ENCODE peak calls at places on chromosome 1, in six cellular contexts. A is stimulated activated CD4-positive, alpha-beta T cell treated with anti-CD3 and anti-CD28 coated beads, Interleukin-4, amount 100 ng/mL, for 48 hours; U is stromal cell of bone marrow; I is activated CD8-positive, alpha-beta memory T cell treated with anti-CD3 and anti-CD28 coated beads, Interleukin-2, amount 10 ng/mL, durations not matched to agents 7 days and 5 days; L is NCI-H2029; C is cerebellar cortex. F is an unnamed sample.
A peak's percentile ranks its signal among the peaks of the same experiment; 100 is the strongest.

GRCh38 chr1:234326493-234327366 is 46.5 kb upstream of the COA6 start:
- DNase-seq in L (peak; percentile 18), U (peak; percentile 26), A (peak; percentile 56), C (peak; percentile 73), I (peak; percentile 77), F (no peak)

GRCh38 chr1:89918794-89919155 is 76.1 kb upstream of the ZNF326 start:
- DNase-seq in L (no peak), U (no peak), I (no peak), C (no peak), A (no peak), F (no peak)

GRCh38 chr1:119711804-119712341 is at the start of gene PHGDH:
- DNase-seq in I (peak; percentile 80), C (peak; percentile 72), A (peak; percentile 52), L (peak; percentile 65), U (peak; percentile 87), F (peak; percentile 68)

GRCh38 chr1:22829001-22829989 is 118.7 kb downstream of the EPHB2 start:
- DNase-seq in C (no peak), U (no peak), A (no peak), I (no peak), L (no peak), F (no peak)

GRCh38 chr1:76546354-76546933 is 320.8 kb upstream of the ST6GALNAC5 start:
- DNase-seq in I (no peak), L (no peak), C (peak; percentile 91), U (no peak), A (no peak), F (no peak)

GRCh38 chr1:161261859-161262225 is 3.3 kb downstream of the PCP4L1 start:
- DNase-seq in L (no peak), U (no peak), A (no peak), C (no peak), I (no peak), F (no peak)

GRCh38 chr1:174114788-174115448 is 44.4 kb upstream of the RABGAP1L start:
- DNase-seq in I (no peak), A (no peak), L (peak; percentile 13), U (peak; percentile 33), C (peak; percentile 60), F (peak; percentile 11)

GRCh38 chr1:110118636-110119396 is 6.6 kb downstream of the UBL4B start:
- DNase-seq in L (no peak), U (peak; percentile 48), I (no peak), C (no peak), A (peak; percentile 19), F (peak; percentile 38)

GRCh38 chr1:152962876-152963415 is 7.5 kb upstream of the SPRR4 start:
- DNase-seq in U (no peak), C (no peak), A (no peak), L (no peak), I (peak; percentile 15), F (no peak)

GRCh38 chr1:7388141-7388487 is 383.0 kb upstream of the VAMP3 start:
- DNase-seq in A (no peak), U (no peak), C (peak; percentile 43), I (no peak), L (no peak), F (no peak)

GRCh38 chr1:203622486-203622885 is 4.1 kb upstream of the ATP2B4 start:
- DNase-seq in I (no peak), L (no peak), C (no peak), A (no peak), U (no peak), F (no peak)

GRCh38 chr1:33381979-33382378 is 48.9 kb downstream of the PHC2 start:
- DNase-seq in L (no peak), I (peak; percentile 35), C (no peak), A (no peak), U (no peak), F (no peak)

GRCh38 chr1:114214016-114214415 is 60.3 kb upstream of the SYT6 start:
- DNase-seq in A (no peak), L (no peak), C (no peak), I (no peak), U (no peak), F (no peak)